ENCODE peak calls at places on chromosome 20, in seven cellular contexts. L is OCI-LY7, M is upper lobe of right lung, X is ovary, V is aorta, Q is cardiac muscle cell, I is hepatocyte. Y is an unnamed sample.

GRCh38 chr20:47181056-47181862 is 175.2 kb downstream of the ZMYND8 start:
- DNase-seq in L (peak; percentile 85), M (no peak), X (no peak), V (no peak), Q (peak; percentile 81), I (peak; percentile 60), Y (no peak)

GRCh38 chr20:39778847-39779641 is 816.9 kb downstream of the DHX35 start:
- DNase-seq in L (no peak), M (no peak), X (no peak), V (no peak), Q (no peak), I (no peak), Y (no peak)

GRCh38 chr20:63290677-63291472 is 2.1 kb upstream of the COL20A1 start:
- DNase-seq in L (peak; percentile 51), M (no peak), X (no peak), V (no peak), Q (peak; percentile 38), I (peak; percentile 73), Y (peak; percentile 43)

GRCh38 chr20:4443016-4443415 is 278.7 kb upstream of the PRND start:
- DNase-seq in L (no peak), M (no peak), X (no peak), V (peak; percentile 81), Q (no peak), I (no peak), Y (no peak)

GRCh38 chr20:59413326-59413865 is 113.0 kb downstream of the EDN3 start:
- DNase-seq in L (no peak), M (no peak), X (no peak), V (no peak), Q (no peak), I (no peak), Y (no peak)

GRCh38 chr20:419556-420168 is 11.6 kb downstream of the RBCK1 start:
- DNase-seq in L (peak; percentile 37), M (no peak), X (no peak), V (no peak), Q (no peak), I (no peak), Y (no peak)

GRCh38 chr20:49647509-49647908 is 66.2 kb downstream of the B4GALT5 start:
- DNase-seq in L (no peak), M (no peak), X (no peak), V (no peak), Q (no peak), I (no peak), Y (no peak)

GRCh38 chr20:42855896-42856295 is 333.8 kb downstream of the PTPRT start:
- DNase-seq in L (no peak), M (no peak), X (no peak), V (no peak), Q (no peak), I (no peak), Y (no peak)

GRCh38 chr20:41428285-41428684 is 61.7 kb upstream of the EMILIN3 start:
- DNase-seq in L (no peak), M (no peak), X (no peak), V (no peak), Q (peak; percentile 22), I (peak; percentile 66), Y (peak; percentile 49)

GRCh38 chr20:1094706-1095220 is 23.6 kb upstream of the PSMF1 start:
- DNase-seq in L (no peak), M (no peak), X (no peak), V (no peak), Q (no peak), I (no peak), Y (no peak)

GRCh38 chr20:63706852-63707557 is 771 bp downstream of the ARFRP1 start:
- DNase-seq in L (peak; percentile 74), M (peak; percentile 83), X (no peak), V (peak; percentile 85), Q (no peak), I (peak; percentile 72), Y (peak; percentile 40)

GRCh38 chr20:11379257-11380011 is 538.3 kb upstream of the BTBD3 start:
- DNase-seq in L (no peak), M (no peak), X (no peak), V (no peak), Q (peak; percentile 65), I (peak; percentile 78), Y (no peak)

GRCh38 chr20:50645253-50646068 is 45.9 kb downstream of the RIPOR3 start:
- DNase-seq in L (no peak), M (peak; percentile 76), X (peak; percentile 88), V (peak; percentile 90), Q (peak; percentile 99), I (peak; percentile 97), Y (no peak)

GRCh38 chr20:15069355-15069754 is 731.9 kb upstream of the FLRT3 start:
- DNase-seq in L (no peak), M (no peak), X (no peak), V (no peak), Q (no peak), I (no peak), Y (no peak)

GRCh38 chr20:61806314-61806713 is 259.4 kb downstream of the TAF4 start:
- DNase-seq in L (no peak), M (peak; percentile 38), X (no peak), V (no peak), Q (no peak), I (no peak), Y (no peak)

GRCh38 chr20:58038123-58038654 is 190.3 kb downstream of the ANKRD60 start:
- DNase-seq in L (no peak), M (no peak), X (no peak), V (no peak), Q (no peak), I (no peak), Y (no peak)

GRCh38 chr20:11703119-11703518 is 214.6 kb upstream of the BTBD3 start:
- DNase-seq in L (no peak), M (no peak), X (no peak), V (no peak), Q (no peak), I (no peak), Y (no peak)

GRCh38 chr20:62791301-62792181 is 4.7 kb upstream of the MRGBP start:
- DNase-seq in L (peak; percentile 85), M (peak; percentile 79), X (peak; percentile 85), V (peak; percentile 88), Q (peak; percentile 94), I (peak; percentile 94), Y (peak; percentile 64)

GRCh38 chr20:53708129-53708968 is 114.7 kb upstream of the ZNF217 start:
- DNase-seq in L (peak; percentile 38), M (no peak), X (no peak), V (no peak), Q (no peak), I (peak; percentile 28), Y (no peak)

GRCh38 chr20:64176548-64177419 is 12.5 kb downstream of the MYT1 start:
- DNase-seq in L (peak; percentile 34), M (no peak), X (no peak), V (no peak), Q (no peak), I (no peak), Y (no peak)

GRCh38 chr20:24718696-24719095 is 230.4 kb upstream of the CST7 start:
- DNase-seq in L (no peak), M (no peak), X (no peak), V (no peak), Q (no peak), I (peak; percentile 2), Y (no peak)

GRCh38 chr20:32971703-32972161 is 32.5 kb downstream of the SUN5 start:
- DNase-seq in L (peak; percentile 36), M (no peak), X (no peak), V (peak; percentile 30), Q (no peak), I (no peak), Y (no peak)
- H3K4me3 ChIP-seq in L (peak overlapping the region; percentile 27), M (no peak overlapping the region), X (no peak overlapping the region), V (no peak overlapping the region), Q (no peak overlapping the region), I (no peak overlapping the region), Y (peak overlapping the region; percentile 64)

GRCh38 chr20:20731000-20731944 is 18.8 kb upstream of the RALGAPA2 start:
- DNase-seq in L (no peak), M (no peak), X (no peak), V (no peak), Q (peak; percentile 24), I (no peak), Y (no peak)
- H3K27ac ChIP-seq in L (no peak overlapping the region), M (peak overlapping the region; percentile 76), X (no peak overlapping the region), V (peak overlapping the region; percentile 58), Q (no peak overlapping the region), I (no peak overlapping the region), Y (no peak overlapping the region)

DNA sequence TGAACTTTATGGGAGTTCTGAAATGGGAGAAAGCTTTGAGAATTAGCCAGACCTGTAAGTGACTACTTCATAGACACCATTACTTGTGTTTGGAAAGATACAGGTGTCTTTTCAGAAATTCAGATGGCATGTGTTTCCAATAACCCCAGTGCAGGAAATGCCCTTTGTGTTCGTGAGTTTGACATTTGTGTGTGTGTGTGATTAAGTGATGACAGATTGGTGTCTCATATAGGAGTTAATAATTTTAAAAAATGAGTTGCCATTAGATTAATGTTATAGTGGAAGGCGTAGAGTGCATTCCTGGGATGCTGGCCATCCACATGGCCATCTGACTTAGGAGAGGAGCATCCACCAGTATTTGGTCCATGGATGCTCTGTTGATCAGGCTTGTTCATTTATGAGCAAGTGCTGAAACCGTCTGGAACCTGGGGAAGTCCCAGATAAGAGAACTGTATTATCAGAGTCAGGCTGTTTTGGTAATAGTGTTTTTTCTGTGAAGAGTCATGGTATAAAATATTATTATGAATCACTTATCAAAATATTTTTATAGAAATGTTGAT is 3.1 kb downstream of the STK4 start:
- DNase-seq in L (no peak), M (no peak), X (no peak), V (no peak), Q (no peak), I (no peak), Y (no peak)
- H3K4me1 ChIP-seq in L (peaks cover 61% of the 10 kb centered on the region), M (peaks cover 35% of the 10 kb centered on the region), X (peaks cover 7% of the 10 kb centered on the region), V (peaks cover 2% of the 10 kb centered on the region), Q (no peaks in the 10 kb centered on the region), I (peaks cover 13% of the 10 kb centered on the region), Y (peaks cover 37% of the 10 kb centered on the region)

GRCh38 chr20:21437248-21437647 is 39.9 kb upstream of the NKX2-4 start:
- DNase-seq in L (no peak), M (no peak), X (no peak), V (no peak), Q (no peak), I (no peak), Y (no peak)
- H3K4me3 ChIP-seq in L (no peak overlapping the region), M (no peak overlapping the region), X (no peak overlapping the region), V (no peak overlapping the region), Q (no peak overlapping the region), I (no peak overlapping the region), Y (no peak overlapping the region)

GRCh38 chr20:21713901-21714296 is 8.4 kb downstream of the PAX1 start:
- DNase-seq in L (no peak), M (no peak), X (no peak), V (no peak), Q (no peak), I (no peak), Y (no peak)
- H3K27ac ChIP-seq in L (no peak overlapping the region), M (no peak overlapping the region), X (no peak overlapping the region), V (no peak overlapping the region), Q (no peak overlapping the region), I (no peak overlapping the region), Y (no peak overlapping the region)

DNA sequence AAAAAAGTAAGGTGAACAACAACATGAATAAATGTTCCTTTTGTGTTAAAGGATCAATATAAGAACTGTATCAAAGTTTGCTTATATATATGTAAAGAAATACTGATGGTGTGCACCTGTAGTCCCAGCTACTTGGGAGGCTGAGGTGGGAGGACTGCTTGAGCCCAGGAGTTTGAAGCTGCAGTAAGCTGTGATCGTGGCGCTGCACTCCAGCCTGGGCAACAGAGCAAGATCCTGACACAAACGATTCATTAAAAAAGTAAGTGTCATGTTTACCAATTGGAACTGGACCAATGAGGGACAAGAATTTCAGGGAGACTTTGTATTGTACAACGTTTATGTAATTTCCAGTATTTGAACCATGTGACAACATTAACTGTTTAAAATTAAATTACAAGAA is 5.0 kb upstream of the PHF20 start:
- DNase-seq in L (no peak), M (no peak), X (no peak), V (no peak), Q (no peak), I (no peak), Y (no peak)
- H3K4me1 ChIP-seq in L (peaks cover 33% of the 10 kb centered on the region), M (peaks cover 46% of the 10 kb centered on the region), X (peaks cover 7% of the 10 kb centered on the region), V (no peaks in the 10 kb centered on the region), Q (peaks cover 14% of the 10 kb centered on the region), I (peaks cover 9% of the 10 kb centered on the region), Y (peaks cover 68% of the 10 kb centered on the region)